ENCODE peak calls at places on chromosomes 11 and 22, in ten cellular contexts. Z is A549, C is lower leg skin, N is tibial nerve, O is IMR-90, W is HepG2, H is breast epithelium, X is HCT116, E is stomach, M is testis. S is an unnamed sample.

GRCh38 chr11:84626256-84626655 is 1000.9 kb downstream of the DLG2 start:
- DNase-seq in Z (no peak), C (no peak), N (no peak), O (no peak), W (no peak), H (no peak), X (no peak), E (no peak), M (no peak), S (no peak)

GRCh38 chr11:20031155-20032001 is 128.9 kb downstream of the DBX1 start:
- DNase-seq in Z (no peak), C (no peak), N (no peak), O (peak), W (peak), H (no peak), X (no peak), E (no peak), M (no peak), S (no peak)

GRCh38 chr22:25485626-25486545 is 78.6 kb upstream of the GRK3 start:
- DNase-seq in Z (no peak), C (no peak), N (no peak), O (peak), W (no peak), H (no peak), X (no peak), E (no peak), M (no peak), S (no peak)

GRCh38 chr11:94583885-94584500 is 16.8 kb downstream of the PIWIL4 start:
- DNase-seq in Z (no peak), C (no peak), N (no peak), O (peak), W (no peak), H (no peak), X (no peak), E (no peak), M (no peak), S (no peak)

GRCh38 chr11:59818572-59818971 is 8.0 kb upstream of the MRPL16 start:
- DNase-seq in Z (no peak), C (no peak), N (no peak), O (no peak), W (no peak), H (no peak), X (no peak), E (no peak), M (no peak), S (no peak)

GRCh38 chr11:119107538-119108150 is 500 bp downstream of the C2CD2L start:
- DNase-seq in Z (no peak), C (no peak), N (no peak), O (no peak), W (no peak), H (no peak), X (no peak), E (no peak), M (no peak), S (no peak)

GRCh38 chr11:100647861-100648260 is 39.2 kb upstream of the ARHGAP42 start:
- DNase-seq in Z (no peak), C (no peak), N (no peak), O (no peak), W (no peak), H (no peak), X (no peak), E (no peak), M (no peak), S (no peak)

GRCh38 chr11:2890466-2891241 is 5.1 kb upstream of the CDKN1C start:
- DNase-seq in Z (no peak), C (no peak), N (no peak), O (peak), W (no peak), H (peak), X (no peak), E (peak), M (peak), S (no peak)

GRCh38 chr11:125036933-125037332 is 26.2 kb upstream of the SLC37A2 start:
- DNase-seq in Z (no peak), C (no peak), N (no peak), O (peak), W (no peak), H (no peak), X (no peak), E (no peak), M (no peak), S (no peak)

GRCh38 chr11:81907996-81908395 is 825.7 kb downstream of the FAM181B start:
- DNase-seq in Z (no peak), C (no peak), N (no peak), O (no peak), W (no peak), H (no peak), X (no peak), E (no peak), M (no peak), S (no peak)

GRCh38 chr11:43649921-43650320 is 30.6 kb upstream of the HSD17B12 start:
- DNase-seq in Z (no peak), C (no peak), N (no peak), O (no peak), W (no peak), H (no peak), X (no peak), E (no peak), M (no peak), S (no peak)

GRCh38 chr22:44449683-44450425 is 48.2 kb downstream of the RTL6 start:
- DNase-seq in Z (no peak), C (peak), N (no peak), O (no peak), W (no peak), H (no peak), X (no peak), E (peak), M (no peak), S (no peak)

GRCh38 chr11:23423119-23423518 is 562.8 kb upstream of the CCDC179 start:
- DNase-seq in Z (no peak), C (no peak), N (no peak), O (peak), W (no peak), H (no peak), X (no peak), E (no peak), M (no peak), S (no peak)

GRCh38 chr22:22460635-22461034 is 47.9 kb downstream of the ZNF280B start:
- DNase-seq in Z (no peak), C (no peak), N (no peak), O (no peak), W (peak), H (no peak), X (peak), E (no peak), M (no peak), S (no peak)

GRCh38 chr11:1636291-1636950 is 6.8 kb downstream of the KRTAP5-5 start:
- DNase-seq in Z (no peak), C (no peak), N (no peak), O (no peak), W (no peak), H (no peak), X (no peak), E (no peak), M (no peak), S (no peak)

GRCh38 chr22:37409557-37409956 is 17.7 kb downstream of the ELFN2 start:
- DNase-seq in Z (no peak), C (no peak), N (no peak), O (no peak), W (no peak), H (no peak), X (no peak), E (no peak), M (no peak), S (no peak)

GRCh38 chr11:924406-925157 is 1.1 kb upstream of the AP2A2 start:
- DNase-seq in Z (no peak), C (peak), N (no peak), O (no peak), W (no peak), H (no peak), X (no peak), E (no peak), M (no peak), S (no peak)

GRCh38 chr11:113195728-113196127 is 118.7 kb upstream of the TTC12 start:
- DNase-seq in Z (no peak), C (no peak), N (no peak), O (no peak), W (peak), H (no peak), X (no peak), E (no peak), M (no peak), S (no peak)

GRCh38 chr22:36213596-36213995 is 12.0 kb upstream of the APOL4 start:
- DNase-seq in Z (no peak), C (no peak), N (no peak), O (no peak), W (no peak), H (no peak), X (no peak), E (no peak), M (no peak), S (no peak)

GRCh38 chr11:75100314-75100713 is 3.6 kb upstream of the OR2AT4 start:
- DNase-seq in Z (peak), C (no peak), N (no peak), O (peak), W (no peak), H (no peak), X (no peak), E (no peak), M (no peak), S (peak)

GRCh38 chr11:3166268-3167142 is 1.4 kb upstream of the OSBPL5 start:
- DNase-seq in Z (no peak), C (no peak), N (no peak), O (no peak), W (no peak), H (no peak), X (no peak), E (no peak), M (no peak), S (no peak)

GRCh38 chr11:31865606-31866300 is 54.6 kb upstream of the PAX6 start:
- DNase-seq in Z (no peak), C (no peak), N (no peak), O (no peak), W (no peak), H (no peak), X (no peak), E (no peak), M (no peak), S (no peak)

GRCh38 chr11:120211522-120212258 is 858 bp downstream of the OAF start:
- DNase-seq in Z (no peak), C (no peak), N (no peak), O (no peak), W (no peak), H (no peak), X (no peak), E (no peak), M (no peak), S (no peak)

GRCh38 chr11:109291553-109291952 is 130.4 kb upstream of the C11orf87 start:
- DNase-seq in Z (no peak), C (no peak), N (no peak), O (no peak), W (no peak), H (no peak), X (no peak), E (no peak), M (no peak), S (no peak)

GRCh38 chr11:106961048-106961447 is 57.2 kb downstream of the GUCY1A2 start:
- DNase-seq in Z (no peak), C (no peak), N (no peak), O (no peak), W (no peak), H (no peak), X (no peak), E (no peak), M (no peak), S (no peak)

GRCh38 chr11:28010001-28010400 is 98.0 kb downstream of the KIF18A start:
- DNase-seq in Z (no peak), C (no peak), N (no peak), O (no peak), W (no peak), H (no peak), X (no peak), E (no peak), M (no peak), S (no peak)

GRCh38 chr11:1392111-1392510 is 2.4 kb downstream of the BRSK2 start:
- DNase-seq in Z (no peak), C (no peak), N (no peak), O (no peak), W (no peak), H (no peak), X (no peak), E (no peak), M (peak), S (no peak)

GRCh38 chr11:127971448-127971847 is 615.9 kb downstream of the ETS1 start:
- DNase-seq in Z (no peak), C (no peak), N (no peak), O (no peak), W (no peak), H (no peak), X (no peak), E (no peak), M (no peak), S (no peak)

GRCh38 chr11:123547180-123547579 is 107.2 kb downstream of the SCN3B start:
- DNase-seq in Z (no peak), C (no peak), N (no peak), O (no peak), W (no peak), H (no peak), X (no peak), E (no peak), M (no peak), S (no peak)

GRCh38 chr11:121469910-121470309 is 17.1 kb upstream of the SORL1-AS1 start:
- DNase-seq in Z (no peak), C (no peak), N (no peak), O (no peak), W (no peak), H (no peak), X (no peak), E (no peak), M (no peak), S (no peak)

GRCh38 chr11:45872513-45873356 is 12.7 kb upstream of the MAPK8IP1 start:
- DNase-seq in Z (peak), C (no peak), N (no peak), O (peak), W (peak), H (no peak), X (peak), E (peak), M (peak), S (peak)

GRCh38 chr11:45238724-45239123 is 47.4 kb downstream of the SYT13 start:
- DNase-seq in Z (peak), C (no peak), N (no peak), O (peak), W (no peak), H (no peak), X (no peak), E (no peak), M (no peak), S (no peak)

GRCh38 chr11:108803781-108804180 is 138.9 kb downstream of the DDX10 start:
- DNase-seq in Z (no peak), C (no peak), N (no peak), O (peak), W (no peak), H (no peak), X (no peak), E (no peak), M (no peak), S (no peak)

GRCh38 chr22:28268176-28268575 is 349.1 kb upstream of the PITPNB start:
- DNase-seq in Z (no peak), C (no peak), N (peak), O (no peak), W (no peak), H (no peak), X (no peak), E (no peak), M (no peak), S (no peak)

GRCh38 chr22:32823024-32823730 is 21.7 kb downstream of the TIMP3 start:
- DNase-seq in Z (peak), C (no peak), N (no peak), O (peak), W (peak), H (no peak), X (peak), E (peak), M (peak), S (peak)

GRCh38 chr11:73983764-73984543 is 1.3 kb upstream of the UCP2 start:
- DNase-seq in Z (no peak), C (no peak), N (no peak), O (no peak), W (no peak), H (peak), X (no peak), E (no peak), M (no peak), S (peak)

GRCh38 chr11:73982990-73983763 is 534 bp upstream of the UCP2 start:
- DNase-seq in Z (peak), C (peak), N (peak), O (peak), W (peak), H (peak), X (peak), E (peak), M (peak), S (peak)

GRCh38 chr11:73980001-73980960 is 2.4 kb downstream of the UCP2 start:
- DNase-seq in Z (no peak), C (no peak), N (no peak), O (peak), W (peak), H (peak), X (no peak), E (peak), M (no peak), S (peak)

GRCh38 chr11:73981051-73981805 is 1.4 kb downstream of the UCP2 start:
- DNase-seq in Z (no peak), C (no peak), N (no peak), O (no peak), W (no peak), H (peak), X (no peak), E (no peak), M (no peak), S (peak)

DNA sequence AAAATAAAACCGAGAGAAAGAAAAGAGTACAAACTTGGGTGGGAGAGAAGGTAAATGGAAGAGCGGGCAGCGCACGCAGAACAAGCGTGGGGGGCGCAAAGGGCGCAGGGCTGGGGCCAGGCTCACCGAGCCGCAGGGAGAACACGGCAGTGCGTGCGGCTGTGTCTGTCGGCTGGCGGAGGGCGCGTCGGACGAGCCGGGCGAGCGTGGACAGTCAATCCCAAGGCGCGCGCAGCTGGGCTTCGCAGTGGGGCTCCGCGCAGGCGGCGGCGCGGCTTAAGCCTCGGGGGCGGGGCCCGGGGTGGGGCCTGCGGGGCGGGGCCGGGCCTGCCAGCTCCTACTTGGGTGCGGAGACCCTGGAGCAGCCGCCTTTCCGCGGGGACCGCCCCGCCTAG is at the start of gene UCP2:
- DNase-seq in Z (peak), C (peak), N (peak), O (peak), W (no peak), H (peak), X (no peak), E (peak), M (peak), S (peak)
- TF ChIP-seq POLR2A in Z (peak), C (peak), N (no peak), O (no peak), W (peak), H (no peak), X (no peak), E (no peak), M (no peak), S (peak)

GRCh38 chr11:64304316-64305072 is 830 bp upstream of the ESRRA start:
- DNase-seq in Z (peak), C (peak), N (peak), O (peak), W (peak), H (peak), X (peak), E (peak), M (peak), S (peak)

GRCh38 chr11:64306563-64306875 is 1.2 kb downstream of the ESRRA start:
- DNase-seq in Z (no peak), C (no peak), N (no peak), O (no peak), W (no peak), H (no peak), X (no peak), E (no peak), M (no peak), S (no peak)

GRCh38 chr11:64304032-64304315 is 1.4 kb upstream of the ESRRA start:
- DNase-seq in Z (no peak), C (no peak), N (no peak), O (no peak), W (no peak), H (no peak), X (no peak), E (no peak), M (no peak), S (no peak)

GRCh38 chr11:64305691-64306562 is 603 bp downstream of the ESRRA start:
- DNase-seq in Z (peak), C (peak), N (peak), O (peak), W (peak), H (no peak), X (peak), E (peak), M (peak), S (peak)

GRCh38 chr11:64305075-64305690 is at the start of gene ESRRA:
- DNase-seq in Z (peak), C (peak), N (peak), O (peak), W (peak), H (peak), X (peak), E (peak), M (peak), S (peak)
- TF ChIP-seq POLR2A in Z (peak), C (no peak), N (no peak), O (peak), W (no peak), H (no peak), X (no peak), E (no peak), M (peak), S (no peak)

DNA sequence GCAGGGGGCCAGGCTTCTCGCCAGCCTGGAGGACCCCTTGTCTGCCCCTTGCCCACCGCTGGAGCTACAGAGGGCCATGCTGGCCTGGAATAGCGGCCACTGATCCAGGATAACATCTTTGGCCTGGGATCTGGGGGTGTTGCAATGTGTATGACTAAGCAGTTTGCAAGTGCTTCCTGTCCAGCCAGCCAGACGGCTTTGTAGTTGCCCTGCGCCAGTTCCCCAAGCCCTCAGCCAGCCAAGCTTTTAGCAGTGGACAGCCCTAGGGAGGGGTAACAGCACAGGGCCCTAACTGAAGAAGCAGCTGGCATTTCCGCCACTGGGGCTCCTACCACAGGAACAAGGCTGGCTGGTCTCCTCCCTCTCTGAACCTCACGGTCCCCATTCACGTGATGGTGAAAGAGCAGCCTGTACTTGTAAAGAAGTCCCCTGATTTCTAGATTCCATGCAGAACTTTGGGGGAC is 32.1 kb downstream of the UQCR10 start:
- DNase-seq in Z (peak), C (peak), N (peak), O (peak), W (peak), H (peak), X (peak), E (peak), M (peak), S (peak)
- TF ChIP-seq POLR2A in Z (no peak), C (no peak), N (no peak), O (no peak), W (no peak), H (no peak), X (no peak), E (no peak), M (no peak), S (no peak)

GRCh38 chr11:111878385-111878765 is 590 bp downstream of the FDXACB1 start:
- DNase-seq in Z (peak), C (no peak), N (no peak), O (peak), W (no peak), H (no peak), X (peak), E (no peak), M (no peak), S (no peak)

GRCh38 chr11:111879637-111879960 is 258 bp downstream of the CFAP68 start:
- DNase-seq in Z (no peak), C (no peak), N (no peak), O (no peak), W (no peak), H (no peak), X (no peak), E (no peak), M (no peak), S (no peak)

GRCh38 chr11:111882202-111882601 is 2.9 kb downstream of the CFAP68 start:
- DNase-seq in Z (no peak), C (no peak), N (no peak), O (no peak), W (no peak), H (no peak), X (no peak), E (no peak), M (no peak), S (no peak)

DNA sequence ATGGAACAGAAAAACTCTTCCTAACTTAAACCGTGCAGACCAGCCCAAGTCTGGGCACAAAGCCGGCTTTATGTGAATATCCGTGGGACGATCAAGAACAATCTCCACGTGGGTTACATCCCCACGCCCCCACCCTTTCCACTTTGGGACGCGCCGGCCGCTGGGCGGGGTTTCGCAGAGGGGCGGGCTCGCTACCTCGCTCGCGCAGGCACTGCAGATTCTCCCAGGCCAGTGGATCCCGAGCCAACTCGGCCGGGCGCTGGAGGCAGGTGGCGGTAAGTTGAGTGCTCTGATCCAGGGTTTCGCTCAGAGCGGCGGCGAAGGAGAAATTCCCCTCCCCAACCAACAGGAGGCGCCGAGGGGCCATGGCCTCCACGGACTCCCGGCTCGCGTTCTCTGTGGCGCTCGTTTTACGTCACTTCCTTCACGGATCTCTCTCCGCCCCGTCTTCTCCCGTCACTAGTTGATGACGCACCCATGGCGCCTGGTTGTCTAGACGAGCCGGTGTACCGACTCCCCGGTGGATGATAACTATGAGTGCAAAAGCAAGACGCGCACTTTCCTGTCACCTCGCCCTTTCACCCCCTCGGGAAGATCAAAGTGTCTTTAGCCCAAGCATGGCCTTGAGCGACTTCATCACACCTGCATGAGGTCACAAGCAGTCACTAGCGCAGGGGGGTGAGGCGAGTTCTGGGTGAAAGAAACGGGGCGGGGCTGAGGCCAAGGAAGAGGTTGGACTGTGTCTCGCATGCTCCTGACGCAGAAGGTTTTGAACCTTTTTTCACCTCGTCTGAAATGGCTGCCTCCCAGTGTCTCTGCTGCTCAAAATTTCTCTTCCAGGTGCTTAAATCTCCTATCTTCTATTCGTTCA is at the start of the genes CFAP68 and FDXACB1:
- DNase-seq in Z (peak), C (peak), N (peak), O (peak), W (peak), H (peak), X (peak), E (peak), M (peak), S (peak)
- TF ChIP-seq POLR2A in Z (peak), C (no peak), N (peak), O (peak), W (peak), H (peak), X (peak), E (no peak), M (no peak), S (peak)